ENCODE peak calls at places on chromosomes 6 and 20, in eight cellular contexts. One of them, this sample, is unnamed.

GRCh38 chr6:11324453-11325023 is 92.1 kb upstream of the NEDD9 start:
- DNase-seq in body of pancreas: no peak
- DNase-seq in neural progenitor cell: no peak
- DNase-seq in HCT116: no peak
- DNase-seq in tibial nerve: no peak
- DNase-seq in CD8-positive, alpha-beta T cell: no peak
- DNase-seq in mucosa of descending colon: no peak
- DNase-seq in right lobe of liver: no peak
- DNase-seq in this sample: no peak

GRCh38 chr20:5844063-5844681 is 94.0 kb downstream of the SHLD1 start:
- DNase-seq in body of pancreas: no peak
- DNase-seq in neural progenitor cell: no peak
- DNase-seq in HCT116: peak; percentile 28
- DNase-seq in tibial nerve: no peak
- DNase-seq in CD8-positive, alpha-beta T cell: peak; percentile 63
- DNase-seq in mucosa of descending colon: no peak
- DNase-seq in right lobe of liver: no peak
- DNase-seq in this sample: no peak

GRCh38 chr6:31769684-31770371 is 7.3 kb downstream of the VWA7 start:
- DNase-seq in body of pancreas: peak; percentile 80
- DNase-seq in neural progenitor cell: peak; percentile 55
- DNase-seq in HCT116: peak; percentile 42
- DNase-seq in tibial nerve: peak; percentile 57
- DNase-seq in CD8-positive, alpha-beta T cell: peak; percentile 77
- DNase-seq in mucosa of descending colon: peak; percentile 89
- DNase-seq in right lobe of liver: peak; percentile 83
- DNase-seq in this sample: no peak

GRCh38 chr6:77466055-77467028 is 3.1 kb upstream of the HTR1B start:
- DNase-seq in body of pancreas: peak; percentile 75
- DNase-seq in neural progenitor cell: peak; percentile 79
- DNase-seq in HCT116: no peak
- DNase-seq in tibial nerve: peak; percentile 37
- DNase-seq in CD8-positive, alpha-beta T cell: no peak
- DNase-seq in mucosa of descending colon: peak; percentile 57
- DNase-seq in right lobe of liver: no peak
- DNase-seq in this sample: no peak

GRCh38 chr6:28944412-28945006 is 20.7 kb upstream of the TRIM27 start:
- DNase-seq in body of pancreas: peak; percentile 72
- DNase-seq in neural progenitor cell: peak; percentile 79
- DNase-seq in HCT116: no peak
- DNase-seq in tibial nerve: peak; percentile 74
- DNase-seq in CD8-positive, alpha-beta T cell: peak; percentile 62
- DNase-seq in mucosa of descending colon: no peak
- DNase-seq in right lobe of liver: no peak
- DNase-seq in this sample: no peak

GRCh38 chr20:51331466-51331865 is 211.1 kb downstream of the NFATC2 start:
- DNase-seq in body of pancreas: no peak
- DNase-seq in neural progenitor cell: no peak
- DNase-seq in HCT116: no peak
- DNase-seq in tibial nerve: no peak
- DNase-seq in CD8-positive, alpha-beta T cell: no peak
- DNase-seq in mucosa of descending colon: no peak
- DNase-seq in right lobe of liver: no peak
- DNase-seq in this sample: no peak

GRCh38 chr6:131998255-131998982 is 47.2 kb upstream of the CCN2 start:
- DNase-seq in body of pancreas: no peak
- DNase-seq in neural progenitor cell: no peak
- DNase-seq in HCT116: no peak
- DNase-seq in tibial nerve: no peak
- DNase-seq in CD8-positive, alpha-beta T cell: no peak
- DNase-seq in mucosa of descending colon: no peak
- DNase-seq in right lobe of liver: no peak
- DNase-seq in this sample: no peak

GRCh38 chr6:155646443-155646842 is 190.8 kb upstream of the NOX3 start:
- DNase-seq in body of pancreas: no peak
- DNase-seq in neural progenitor cell: no peak
- DNase-seq in HCT116: no peak
- DNase-seq in tibial nerve: no peak
- DNase-seq in CD8-positive, alpha-beta T cell: no peak
- DNase-seq in mucosa of descending colon: no peak
- DNase-seq in right lobe of liver: no peak
- DNase-seq in this sample: no peak

GRCh38 chr6:64006246-64006645 is 370.6 kb downstream of the PHF3 start:
- DNase-seq in body of pancreas: no peak
- DNase-seq in neural progenitor cell: no peak
- DNase-seq in HCT116: no peak
- DNase-seq in tibial nerve: no peak
- DNase-seq in CD8-positive, alpha-beta T cell: no peak
- DNase-seq in mucosa of descending colon: no peak
- DNase-seq in right lobe of liver: no peak
- DNase-seq in this sample: no peak

GRCh38 chr20:24765316-24766142 is 183.5 kb upstream of the CST7 start:
- DNase-seq in body of pancreas: peak; percentile 1
- DNase-seq in neural progenitor cell: no peak
- DNase-seq in HCT116: no peak
- DNase-seq in tibial nerve: no peak
- DNase-seq in CD8-positive, alpha-beta T cell: peak; percentile 2
- DNase-seq in mucosa of descending colon: no peak
- DNase-seq in right lobe of liver: no peak
- DNase-seq in this sample: peak; percentile 54

GRCh38 chr6:31125162-31125561 is 4.9 kb upstream of the CDSN start:
- DNase-seq in body of pancreas: peak; percentile 24
- DNase-seq in neural progenitor cell: no peak
- DNase-seq in HCT116: no peak
- DNase-seq in tibial nerve: no peak
- DNase-seq in CD8-positive, alpha-beta T cell: no peak
- DNase-seq in mucosa of descending colon: no peak
- DNase-seq in right lobe of liver: peak; percentile 35
- DNase-seq in this sample: no peak

GRCh38 chr6:42935322-42935721 is 6.0 kb downstream of the CNPY3 start:
- DNase-seq in body of pancreas: no peak
- DNase-seq in neural progenitor cell: no peak
- DNase-seq in HCT116: no peak
- DNase-seq in tibial nerve: no peak
- DNase-seq in CD8-positive, alpha-beta T cell: no peak
- DNase-seq in mucosa of descending colon: no peak
- DNase-seq in right lobe of liver: no peak
- DNase-seq in this sample: no peak

GRCh38 chr6:34035161-34035560 is 110.7 kb downstream of the GRM4 start:
- DNase-seq in body of pancreas: no peak
- DNase-seq in neural progenitor cell: no peak
- DNase-seq in HCT116: no peak
- DNase-seq in tibial nerve: no peak
- DNase-seq in CD8-positive, alpha-beta T cell: no peak
- DNase-seq in mucosa of descending colon: no peak
- DNase-seq in right lobe of liver: no peak
- DNase-seq in this sample: no peak

GRCh38 chr20:51732454-51732791 is 35.8 kb downstream of the ATP9A start:
- DNase-seq in body of pancreas: no peak
- DNase-seq in neural progenitor cell: no peak
- DNase-seq in HCT116: no peak
- DNase-seq in tibial nerve: peak; percentile 11
- DNase-seq in CD8-positive, alpha-beta T cell: no peak
- DNase-seq in mucosa of descending colon: no peak
- DNase-seq in right lobe of liver: no peak
- DNase-seq in this sample: no peak

GRCh38 chr6:12941422-12941821 is 224.9 kb downstream of the PHACTR1 start:
- DNase-seq in body of pancreas: no peak
- DNase-seq in neural progenitor cell: no peak
- DNase-seq in HCT116: no peak
- DNase-seq in tibial nerve: no peak
- DNase-seq in CD8-positive, alpha-beta T cell: no peak
- DNase-seq in mucosa of descending colon: no peak
- DNase-seq in right lobe of liver: no peak
- DNase-seq in this sample: no peak

GRCh38 chr20:50304501-50304856 is 113.8 kb downstream of the CEBPB start:
- DNase-seq in body of pancreas: peak; percentile 55
- DNase-seq in neural progenitor cell: no peak
- DNase-seq in HCT116: no peak
- DNase-seq in tibial nerve: peak; percentile 56
- DNase-seq in CD8-positive, alpha-beta T cell: no peak
- DNase-seq in mucosa of descending colon: peak; percentile 74
- DNase-seq in right lobe of liver: peak; percentile 71
- DNase-seq in this sample: no peak

GRCh38 chr20:63534427-63534830 is 2.7 kb downstream of the PTK6 start:
- DNase-seq in body of pancreas: no peak
- DNase-seq in neural progenitor cell: no peak
- DNase-seq in HCT116: no peak
- DNase-seq in tibial nerve: no peak
- DNase-seq in CD8-positive, alpha-beta T cell: no peak
- DNase-seq in mucosa of descending colon: peak; percentile 70
- DNase-seq in right lobe of liver: no peak
- DNase-seq in this sample: no peak

GRCh38 chr20:25014816-25015215 is 22.3 kb upstream of the APMAP start:
- DNase-seq in body of pancreas: peak; percentile 1
- DNase-seq in neural progenitor cell: no peak
- DNase-seq in HCT116: no peak
- DNase-seq in tibial nerve: no peak
- DNase-seq in CD8-positive, alpha-beta T cell: no peak
- DNase-seq in mucosa of descending colon: no peak
- DNase-seq in right lobe of liver: no peak
- DNase-seq in this sample: no peak

GRCh38 chr6:79225718-79226117 is 8.8 kb downstream of the HMGN3 start:
- DNase-seq in body of pancreas: no peak
- DNase-seq in neural progenitor cell: no peak
- DNase-seq in HCT116: no peak
- DNase-seq in tibial nerve: no peak
- DNase-seq in CD8-positive, alpha-beta T cell: no peak
- DNase-seq in mucosa of descending colon: no peak
- DNase-seq in right lobe of liver: no peak
- DNase-seq in this sample: no peak

GRCh38 chr6:36834576-36835293 is 4.5 kb downstream of the CPNE5 start:
- DNase-seq in body of pancreas: no peak
- DNase-seq in neural progenitor cell: peak; percentile 54
- DNase-seq in HCT116: no peak
- DNase-seq in tibial nerve: no peak
- DNase-seq in CD8-positive, alpha-beta T cell: no peak
- DNase-seq in mucosa of descending colon: no peak
- DNase-seq in right lobe of liver: no peak
- DNase-seq in this sample: no peak

GRCh38 chr6:18118330-18118729 is 4.1 kb downstream of the NHLRC1 start:
- DNase-seq in body of pancreas: peak; percentile 42
- DNase-seq in neural progenitor cell: no peak
- DNase-seq in HCT116: no peak
- DNase-seq in tibial nerve: no peak
- DNase-seq in CD8-positive, alpha-beta T cell: no peak
- DNase-seq in mucosa of descending colon: no peak
- DNase-seq in right lobe of liver: peak; percentile 27
- DNase-seq in this sample: no peak

GRCh38 chr6:29924731-29925130 is 17.6 kb upstream of the HLA-A start:
- DNase-seq in body of pancreas: no peak
- DNase-seq in neural progenitor cell: no peak
- DNase-seq in HCT116: peak; percentile 51
- DNase-seq in tibial nerve: no peak
- DNase-seq in CD8-positive, alpha-beta T cell: no peak
- DNase-seq in mucosa of descending colon: no peak
- DNase-seq in right lobe of liver: peak; percentile 39
- DNase-seq in this sample: no peak

GRCh38 chr6:141248056-141248799 is 884.5 kb upstream of the GJE1 start:
- DNase-seq in body of pancreas: no peak
- DNase-seq in neural progenitor cell: no peak
- DNase-seq in HCT116: no peak
- DNase-seq in tibial nerve: no peak
- DNase-seq in CD8-positive, alpha-beta T cell: no peak
- DNase-seq in mucosa of descending colon: no peak
- DNase-seq in right lobe of liver: no peak
- DNase-seq in this sample: no peak

DNA sequence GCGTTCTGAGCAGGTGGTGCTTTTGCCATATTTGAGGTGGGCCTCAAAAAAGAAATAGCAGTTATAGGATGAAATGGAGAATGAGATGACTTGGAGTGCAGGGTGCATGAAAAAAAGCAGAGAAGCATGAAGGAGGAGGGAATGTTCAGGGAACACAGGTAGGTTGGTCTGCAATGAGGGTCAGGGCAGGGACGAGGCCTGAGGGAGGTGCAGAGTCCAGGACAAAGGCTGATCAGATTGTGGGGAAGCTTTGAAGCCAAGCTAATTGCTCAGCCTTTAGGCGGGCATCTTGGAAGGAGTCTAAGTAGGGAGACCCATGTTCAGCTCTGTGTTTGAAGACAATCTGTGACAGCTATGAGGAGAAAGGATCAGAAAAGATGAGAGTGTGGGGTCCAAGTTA is 12.0 kb downstream of the TRAM2 start:
- DNase-seq in body of pancreas: no peak
- DNase-seq in neural progenitor cell: no peak
- DNase-seq in HCT116: no peak
- DNase-seq in tibial nerve: no peak
- DNase-seq in CD8-positive, alpha-beta T cell: no peak
- DNase-seq in mucosa of descending colon: no peak
- DNase-seq in right lobe of liver: no peak
- DNase-seq in this sample: no peak
- H3K4me1 ChIP-seq in body of pancreas: peaks cover 6% of the 10 kb centered on the region
- H3K4me1 ChIP-seq in neural progenitor cell: peaks cover 20% of the 10 kb centered on the region
- H3K4me1 ChIP-seq in HCT116: no peaks in the 10 kb centered on the region
- H3K4me1 ChIP-seq in tibial nerve: peaks cover 78% of the 10 kb centered on the region
- H3K4me1 ChIP-seq in CD8-positive, alpha-beta T cell: peaks cover 9% of the 10 kb centered on the region
- H3K4me1 ChIP-seq in mucosa of descending colon: peaks cover 5% of the 10 kb centered on the region
- H3K4me1 ChIP-seq in right lobe of liver: no peaks in the 10 kb centered on the region
- H3K4me1 ChIP-seq in this sample: peaks cover 24% of the 10 kb centered on the region

DNA sequence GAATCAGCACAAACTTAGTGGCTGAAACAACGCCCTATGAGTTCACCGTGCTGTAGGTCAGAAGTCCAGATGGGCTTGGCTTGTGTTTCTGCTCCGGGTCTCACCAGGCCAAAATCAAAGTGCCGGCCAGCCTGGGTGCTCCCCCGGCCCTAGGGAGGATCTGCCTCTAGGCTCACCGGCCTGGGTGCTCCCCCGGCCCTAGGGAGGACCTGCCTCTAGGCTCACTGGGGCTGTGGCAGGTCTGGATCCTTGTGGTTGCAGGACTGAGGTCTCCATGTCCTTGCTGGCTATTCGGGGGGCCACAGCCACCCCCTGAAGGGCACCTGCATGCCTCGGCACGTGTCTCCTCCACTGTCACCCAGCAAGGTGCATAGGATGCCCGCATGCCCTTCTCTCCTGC is 216.3 kb downstream of the TAF4 start:
- DNase-seq in body of pancreas: no peak
- DNase-seq in neural progenitor cell: no peak
- DNase-seq in HCT116: no peak
- DNase-seq in tibial nerve: no peak
- DNase-seq in CD8-positive, alpha-beta T cell: no peak
- DNase-seq in mucosa of descending colon: peak; percentile 26
- DNase-seq in right lobe of liver: no peak
- DNase-seq in this sample: no peak
- H3K4me3 ChIP-seq in body of pancreas: no peak overlapping the region
- H3K4me3 ChIP-seq in neural progenitor cell: no peak overlapping the region
- H3K4me3 ChIP-seq in HCT116: no peak overlapping the region
- H3K4me3 ChIP-seq in tibial nerve: no peak overlapping the region
- H3K4me3 ChIP-seq in CD8-positive, alpha-beta T cell: no peak overlapping the region
- H3K4me3 ChIP-seq in mucosa of descending colon: no peak overlapping the region
- H3K4me3 ChIP-seq in right lobe of liver: no peak overlapping the region
- H3K4me3 ChIP-seq in this sample: no peak overlapping the region

GRCh38 chr20:59933849-59934585 is 580 bp upstream of the SYCP2 start:
- DNase-seq in body of pancreas: peak; percentile 77
- DNase-seq in neural progenitor cell: peak; percentile 83
- DNase-seq in HCT116: peak; percentile 15
- DNase-seq in tibial nerve: peak; percentile 66
- DNase-seq in CD8-positive, alpha-beta T cell: peak; percentile 79
- DNase-seq in mucosa of descending colon: peak; percentile 79
- DNase-seq in right lobe of liver: peak; percentile 74
- DNase-seq in this sample: no peak
- H3K4me1 ChIP-seq in body of pancreas: peaks cover 42% of the 10 kb centered on the region
- H3K4me1 ChIP-seq in neural progenitor cell: no peaks in the 10 kb centered on the region
- H3K4me1 ChIP-seq in HCT116: peaks cover 2% of the 10 kb centered on the region
- H3K4me1 ChIP-seq in tibial nerve: peaks cover 50% of the 10 kb centered on the region
- H3K4me1 ChIP-seq in CD8-positive, alpha-beta T cell: peaks cover 12% of the 10 kb centered on the region
- H3K4me1 ChIP-seq in mucosa of descending colon: peaks cover 23% of the 10 kb centered on the region
- H3K4me1 ChIP-seq in right lobe of liver: no peaks in the 10 kb centered on the region
- H3K4me1 ChIP-seq in this sample: peaks cover 15% of the 10 kb centered on the region

GRCh38 chr20:59165389-59165785 is 1.8 kb downstream of the ZNF831 start:
- DNase-seq in body of pancreas: no peak
- DNase-seq in neural progenitor cell: no peak
- DNase-seq in HCT116: no peak
- DNase-seq in tibial nerve: no peak
- DNase-seq in CD8-positive, alpha-beta T cell: peak; percentile 10
- DNase-seq in mucosa of descending colon: no peak
- DNase-seq in right lobe of liver: no peak
- DNase-seq in this sample: no peak
- H3K4me3 ChIP-seq in body of pancreas: no peak overlapping the region
- H3K4me3 ChIP-seq in neural progenitor cell: no peak overlapping the region
- H3K4me3 ChIP-seq in HCT116: no peak overlapping the region
- H3K4me3 ChIP-seq in tibial nerve: no peak overlapping the region
- H3K4me3 ChIP-seq in CD8-positive, alpha-beta T cell: peak overlapping the region; percentile 59
- H3K4me3 ChIP-seq in mucosa of descending colon: no peak overlapping the region
- H3K4me3 ChIP-seq in right lobe of liver: no peak overlapping the region
- H3K4me3 ChIP-seq in this sample: no peak overlapping the region